ENCODE peak calls at places on chromosome 9, in seven cellular contexts. K is upper lobe of left lung, I is neural progenitor cell, V is cardiac fibroblast, M is colonic mucosa, B is WTC11, P is fibroblast of lung. U is an unnamed sample.
A peak's percentile ranks its signal among the peaks of the same experiment; 100 is the strongest.

GRCh38 chr9:132671620-132672412 is 1.6 kb downstream of the GTF3C4 start:
- DNase-seq in M (no peak), V (no peak), P (no peak), K (no peak), B (no peak), I (no peak), U (no peak)

GRCh38 chr9:124320062-124320973 is 62.6 kb downstream of the NEK6 start:
- DNase-seq in K (peak; percentile 73), I (peak; percentile 80), V (peak; percentile 76), P (peak; percentile 37), M (peak; percentile 83), B (peak; percentile 86), U (peak; percentile 86)

GRCh38 chr9:137311971-137312851 is 10.1 kb upstream of the NRARP start:
- DNase-seq in B (no peak), K (no peak), P (no peak), V (no peak), I (no peak), M (no peak), U (no peak)

GRCh38 chr9:97396256-97396655 is 15.6 kb upstream of the TDRD7 start:
- DNase-seq in M (no peak), V (no peak), P (no peak), B (no peak), I (no peak), K (no peak), U (no peak)

GRCh38 chr9:114098660-114099522 is at the start of gene KIF12:
- DNase-seq in V (no peak), B (peak; percentile 89), K (peak; percentile 75), P (no peak), M (peak; percentile 90), I (peak; percentile 89), U (peak; percentile 73)

GRCh38 chr9:136740069-136740468 is 2.7 kb downstream of the LCN10 start:
- DNase-seq in I (no peak), P (no peak), M (no peak), B (no peak), K (no peak), V (no peak), U (no peak)

GRCh38 chr9:124215551-124215910 is 42.2 kb upstream of the NEK6 start:
- DNase-seq in I (no peak), B (no peak), M (no peak), P (no peak), K (no peak), V (no peak), U (no peak)

GRCh38 chr9:5838884-5839571 is 6.1 kb upstream of the ERMP1 start:
- DNase-seq in B (no peak), M (peak; percentile 82), K (peak; percentile 62), P (peak; percentile 55), I (no peak), V (peak; percentile 37), U (no peak)

GRCh38 chr9:76374702-76375543 is 19.3 kb downstream of the RFK start:
- DNase-seq in B (peak; percentile 33), V (peak; percentile 88), P (peak; percentile 95), K (peak; percentile 84), M (peak; percentile 95), I (peak; percentile 36), U (no peak)

GRCh38 chr9:101427957-101428655 is 7.5 kb downstream of the ALDOB start:
- DNase-seq in V (no peak), M (no peak), P (no peak), I (no peak), K (no peak), B (no peak), U (no peak)

GRCh38 chr9:107491081-107492053 is 1.8 kb upstream of the KLF4 start:
- DNase-seq in K (peak; percentile 48), M (peak; percentile 49), B (peak; percentile 28), I (peak; percentile 44), P (peak; percentile 12), V (no peak), U (peak; percentile 16)

GRCh38 chr9:96884443-96884842 is 30.1 kb upstream of the ZNF782 start:
- DNase-seq in M (peak; percentile 40), V (peak; percentile 16), I (no peak), K (no peak), P (peak; percentile 81), B (no peak), U (no peak)

GRCh38 chr9:79129865-79130480 is 441.8 kb upstream of the TLE4 start:
- DNase-seq in P (peak; percentile 46), K (peak; percentile 40), M (peak; percentile 33), B (peak; percentile 55), V (peak; percentile 67), I (peak; percentile 54), U (peak; percentile 76)

GRCh38 chr9:79575560-79575959 is 3.8 kb downstream of the TLE4 start:
- DNase-seq in V (no peak), P (no peak), K (no peak), I (peak; percentile 39), B (no peak), M (no peak), U (no peak)

GRCh38 chr9:89864731-89865130 is 259.9 kb downstream of the GADD45G start:
- DNase-seq in I (no peak), P (no peak), K (no peak), M (no peak), V (no peak), B (no peak), U (no peak)

GRCh38 chr9:131346559-131346958 is 47.3 kb upstream of the PRRC2B start:
- DNase-seq in V (no peak), K (no peak), M (no peak), P (no peak), I (no peak), B (no peak), U (no peak)

GRCh38 chr9:34335376-34335775 is 6.0 kb downstream of the NUDT2 start:
- DNase-seq in M (no peak), V (no peak), B (no peak), K (no peak), I (no peak), P (no peak), U (no peak)

GRCh38 chr9:79236466-79236865 is 335.3 kb upstream of the TLE4 start:
- DNase-seq in V (no peak), B (no peak), I (no peak), M (no peak), K (no peak), P (peak; percentile 31), U (no peak)

GRCh38 chr9:88387733-88388202 is 476 bp upstream of the SPIN1 start:
- DNase-seq in B (peak; percentile 55), I (no peak), P (peak; percentile 56), M (peak; percentile 64), K (peak; percentile 57), V (peak; percentile 64), U (peak; percentile 45)

GRCh38 chr9:13721481-13722235 is 442.2 kb upstream of the MPDZ start:
- DNase-seq in B (no peak), I (no peak), P (peak; percentile 94), V (peak; percentile 31), M (no peak), K (no peak), U (no peak)

GRCh38 chr9:95084254-95084934 is 233.1 kb downstream of the FANCC start:
- DNase-seq in V (no peak), I (no peak), B (no peak), K (no peak), P (no peak), M (no peak), U (no peak)

GRCh38 chr9:95085036-95085770 is 232.3 kb downstream of the FANCC start:
- DNase-seq in M (no peak), B (no peak), V (no peak), I (no peak), P (no peak), K (peak; percentile 17), U (no peak)

GRCh38 chr9:95087659-95088242 is 229.8 kb downstream of the FANCC start:
- DNase-seq in M (no peak), K (peak; percentile 49), V (no peak), I (no peak), B (no peak), P (no peak), U (no peak)

GRCh38 chr9:95086564-95086955 is 230.9 kb downstream of the FANCC start:
- DNase-seq in K (no peak), M (no peak), I (peak; percentile 69), P (no peak), B (no peak), V (no peak), U (no peak)

DNA sequence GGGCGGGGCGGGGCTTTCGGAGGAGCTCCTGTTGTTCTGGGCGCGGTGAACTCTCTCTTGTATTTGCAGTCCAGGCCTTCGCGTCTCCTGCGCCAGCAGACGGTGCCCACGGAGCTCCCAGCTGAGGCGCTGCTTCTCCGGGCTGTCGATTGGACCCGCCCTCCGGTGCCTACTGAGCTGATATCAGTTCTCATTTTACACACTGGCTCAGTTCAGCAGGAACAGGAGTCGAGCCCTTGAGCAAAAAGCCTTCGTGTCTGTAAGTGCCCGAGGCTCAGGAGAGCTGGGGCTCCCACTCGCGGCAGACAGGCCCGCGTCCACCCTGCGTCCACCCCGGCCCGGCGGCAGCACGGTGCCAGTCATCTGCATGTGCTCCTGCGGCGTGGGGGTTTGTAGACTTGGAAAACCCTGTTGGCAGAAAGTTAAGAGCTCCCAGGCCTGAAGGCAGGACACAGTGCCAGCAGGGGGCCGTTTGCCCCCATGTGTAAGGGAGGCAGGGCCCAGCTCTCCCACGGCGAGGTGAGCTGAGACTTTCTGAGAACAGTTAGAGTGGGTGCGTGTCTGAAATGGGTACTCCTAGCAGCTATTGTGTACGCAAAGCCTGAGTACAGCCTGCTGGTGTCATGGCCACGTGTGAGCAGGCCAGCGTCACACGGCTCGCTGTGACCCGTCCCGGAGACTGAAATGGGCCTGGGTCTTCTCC is 231.5 kb downstream of the FANCC start:
- DNase-seq in M (no peak), V (no peak), I (no peak), K (peak; percentile 21), P (no peak), B (no peak), U (no peak)
- TF ChIP-seq CTCF in M (no peak), V (no peak), I (no peak), K (no peak), P (no peak), B (no peak), U (no peak)

GRCh38 chr9:82490019-82490499 is 501.5 kb downstream of the SPATA31D1 start:
- DNase-seq in V (peak; percentile 23), I (peak; percentile 12), K (no peak), P (peak; percentile 89), M (no peak), B (no peak), U (no peak)
- TF ChIP-seq CTCF in V (no peak), I (no peak), K (no peak), P (no peak), M (no peak), B (no peak), U (no peak)

GRCh38 chr9:103821115-103821514 is 273.0 kb upstream of the SMC2 start:
- DNase-seq in P (no peak), M (no peak), I (no peak), V (no peak), K (no peak), B (no peak), U (no peak)

DNA sequence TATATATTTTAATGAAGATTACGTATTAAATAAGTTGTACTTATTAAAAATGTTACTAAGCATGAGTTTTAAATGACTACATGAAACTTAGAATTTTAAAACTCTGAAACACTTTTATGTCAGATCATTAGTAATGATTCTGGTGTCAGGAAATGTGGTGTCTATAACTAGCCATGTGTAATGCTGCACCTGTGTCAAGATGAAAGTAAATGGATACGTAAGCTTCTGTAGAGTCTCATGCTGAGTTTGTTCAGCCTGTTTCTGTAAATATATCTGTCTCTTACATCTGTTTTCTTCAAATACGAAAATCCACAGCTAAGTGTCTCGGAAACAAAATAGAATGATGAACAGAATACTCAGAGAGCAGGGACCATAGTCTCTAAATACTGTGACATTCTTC is 278.0 kb upstream of the SMC2 start:
- DNase-seq in V (no peak), M (no peak), I (no peak), P (no peak), B (no peak), K (no peak), U (no peak)
- TF ChIP-seq CTCF in V (no peak), M (no peak), I (no peak), P (no peak), B (no peak), K (no peak), U (no peak)

GRCh38 chr9:129500166-129500862 is 120.6 kb downstream of the C9orf50 start:
- DNase-seq in P (peak; percentile 78), B (no peak), V (peak; percentile 59), M (no peak), I (peak; percentile 92), K (no peak), U (no peak)
- TF ChIP-seq CTCF in P (no peak), B (no peak), V (no peak), M (no peak), I (no peak), K (no peak), U (no peak)